ENCODE peak calls at places on chromosomes 13 and 19, in seven cellular contexts. M is posterior cingulate gyrus; U is heart left ventricle; Y is hepatocyte; A is activated T-cell treated with anti-CD3 and anti-CD28 coated beads, Interleukin-2, amount 50 U/mL, for 72 hours; J is NCI-H524; L is fibroblast of pulmonary artery. I is an unnamed sample.

GRCh38 chr13:25300861-25301346 is 521 bp upstream of the NUP58 start:
- DNase-seq in M (peak), U (peak), Y (no peak), A (peak), J (no peak), L (peak), I (no peak)

GRCh38 chr13:52938065-52938464 is 89.6 kb upstream of the PCDH8 start:
- DNase-seq in M (no peak), U (no peak), Y (no peak), A (no peak), J (peak), L (no peak), I (no peak)

GRCh38 chr13:25478186-25478585 is 106.4 kb downstream of the ATP8A2 start:
- DNase-seq in M (no peak), U (no peak), Y (peak), A (no peak), J (no peak), L (no peak), I (no peak)

GRCh38 chr19:15456871-15457700 is 7.3 kb downstream of the RASAL3 start:
- DNase-seq in M (no peak), U (no peak), Y (peak), A (no peak), J (peak), L (no peak), I (no peak)

GRCh38 chr19:43455321-43456113 is 9.9 kb downstream of the LYPD3 start:
- DNase-seq in M (no peak), U (no peak), Y (no peak), A (no peak), J (no peak), L (no peak), I (no peak)

GRCh38 chr19:55451522-55452380 is 8.7 kb upstream of the SHISA7 start:
- DNase-seq in M (peak), U (no peak), Y (no peak), A (no peak), J (peak), L (no peak), I (no peak)

GRCh38 chr13:31588923-31589322 is 150.4 kb upstream of the RXFP2 start:
- DNase-seq in M (no peak), U (no peak), Y (peak), A (no peak), J (peak), L (no peak), I (no peak)

GRCh38 chr13:77749481-77749880 is 52.0 kb downstream of the SLAIN1 start:
- DNase-seq in M (no peak), U (no peak), Y (no peak), A (no peak), J (no peak), L (no peak), I (no peak)

GRCh38 chr19:3670258-3670795 is 29.9 kb downstream of the PIP5K1C start:
- DNase-seq in M (no peak), U (peak), Y (peak), A (no peak), J (peak), L (peak), I (no peak)

GRCh38 chr19:17473041-17473440 is 2.7 kb downstream of the SLC27A1 start:
- DNase-seq in M (no peak), U (no peak), Y (no peak), A (peak), J (peak), L (peak), I (peak)

GRCh38 chr13:95155093-95155492 is 146.2 kb downstream of the ABCC4 start:
- DNase-seq in M (no peak), U (no peak), Y (no peak), A (no peak), J (no peak), L (peak), I (no peak)

GRCh38 chr13:41416276-41416675 is 41.1 kb upstream of the RGCC start:
- DNase-seq in M (no peak), U (no peak), Y (no peak), A (no peak), J (no peak), L (peak), I (no peak)

GRCh38 chr19:49073514-49074378 is 1.2 kb upstream of the KCNA7 start:
- DNase-seq in M (no peak), U (no peak), Y (no peak), A (no peak), J (peak), L (no peak), I (no peak)

GRCh38 chr19:34963531-34964406 is at the start of gene ZNF792:
- DNase-seq in M (peak), U (peak), Y (peak), A (peak), J (peak), L (peak), I (peak)

GRCh38 chr19:49916839-49917733 is 11.9 kb upstream of the ATF5 start:
- DNase-seq in M (no peak), U (peak), Y (no peak), A (no peak), J (peak), L (no peak), I (no peak)

GRCh38 chr13:105936816-105937215 is 598.6 kb downstream of the EFNB2 start:
- DNase-seq in M (no peak), U (no peak), Y (no peak), A (no peak), J (no peak), L (no peak), I (no peak)